ENCODE peak calls at places on chromosomes 1 and 21, in four cellular contexts. A is Peyer's patch, L is IMR-90, R is neural progenitor cell. T is an unnamed sample. For H3K27me3, the result is how much of the 10 kb centered on the place peaks cover.

GRCh38 chr1:180228648-180229482 is 1.2 kb upstream of the LHX4 start:
- DNase-seq in A (no peak), L (no peak), R (peak), T (no peak)

GRCh38 chr1:242877229-242877628 is 352.7 kb upstream of the PLD5 start:
- DNase-seq in R (no peak), A (no peak), L (no peak), T (no peak)

GRCh38 chr1:2528966-2529750 is 905 bp downstream of the HES5 start:
- DNase-seq in L (no peak), R (peak), A (no peak), T (no peak)

GRCh38 chr1:163168053-163168452 is 34.7 kb downstream of the RGS5 start:
- DNase-seq in R (no peak), A (no peak), L (peak), T (peak)

GRCh38 chr1:29379438-29380073 is 143.2 kb downstream of the PTPRU start:
- DNase-seq in R (peak), A (no peak), L (peak), T (no peak)

GRCh38 chr1:151108331-151108730 is 37.8 kb downstream of the GABPB2 start:
- DNase-seq in A (no peak), L (no peak), R (no peak), T (no peak)

GRCh38 chr1:228317891-228318810 is 88.5 kb downstream of the TRIM11 start:
- DNase-seq in A (no peak), L (no peak), R (no peak), T (no peak)

GRCh38 chr1:72869441-72869840 is 587.1 kb upstream of the NEGR1 start:
- DNase-seq in A (no peak), L (no peak), R (no peak), T (no peak)

GRCh38 chr1:162219461-162219860 is 150.0 kb downstream of the NOS1AP start:
- DNase-seq in L (no peak), A (no peak), R (no peak), T (no peak)

GRCh38 chr1:186304982-186305949 is 69.8 kb downstream of the TPR start:
- DNase-seq in A (no peak), R (peak), L (peak), T (no peak)

GRCh38 chr1:61237659-61238370 is 155.5 kb downstream of the NFIA start:
- DNase-seq in R (no peak), L (no peak), A (no peak), T (no peak)

GRCh38 chr1:191140038-191140437 is 662.4 kb upstream of the BRINP3 start:
- DNase-seq in A (no peak), R (no peak), L (no peak), T (no peak)

GRCh38 chr1:25675729-25676476 is 59.3 kb downstream of the MAN1C1 start:
- DNase-seq in A (peak), R (no peak), L (no peak), T (no peak)

GRCh38 chr1:10754571-10755329 is 41.7 kb downstream of the CASZ1 start:
- DNase-seq in L (peak), A (no peak), R (no peak), T (no peak)

GRCh38 chr1:7650801-7651200 is 120.3 kb upstream of the VAMP3 start:
- DNase-seq in L (no peak), A (no peak), R (peak), T (no peak)

GRCh38 chr1:32249831-32250525 is 1.1 kb upstream of the LCK start:
- DNase-seq in A (peak), L (peak), R (no peak), T (no peak)

GRCh38 chr1:243728192-243728570 is 121.9 kb downstream of the AKT3 start:
- DNase-seq in L (no peak), A (no peak), R (no peak), T (no peak)

GRCh38 chr1:161427733-161428516 is 60.2 kb upstream of the CFAP126 start:
- DNase-seq in R (peak), L (peak), A (no peak), T (no peak)

GRCh38 chr1:240712014-240712731 is 100.2 kb upstream of the GREM2 start:
- DNase-seq in A (no peak), L (peak), R (no peak), T (peak)

GRCh38 chr1:154943649-154944421 is 7.3 kb upstream of the PMVK start:
- DNase-seq in A (peak), L (peak), R (peak), T (no peak)

GRCh38 chr1:17030186-17030585 is 18.5 kb upstream of the ATP13A2 start:
- DNase-seq in L (no peak), R (no peak), A (no peak), T (no peak)

GRCh38 chr1:6447016-6447817 is 18.8 kb downstream of the TNFRSF25 start:
- DNase-seq in L (no peak), R (peak), A (no peak), T (no peak)

GRCh38 chr1:6447818-6448748 is 17.9 kb downstream of the TNFRSF25 start:
- DNase-seq in R (peak), L (no peak), A (peak), T (no peak)

GRCh38 chr1:6450943-6451373 is 15.0 kb downstream of the TNFRSF25 start:
- DNase-seq in R (no peak), A (no peak), L (no peak), T (no peak)

GRCh38 chr1:6448749-6449631 is 17.0 kb downstream of the TNFRSF25 start:
- DNase-seq in R (peak), L (no peak), A (no peak), T (no peak)

GRCh38 chr1:6450005-6450450 is 15.9 kb downstream of the TNFRSF25 start:
- DNase-seq in L (no peak), R (no peak), A (no peak), T (no peak)
- H3K27me3 ChIP-seq in L (half or more), R (under half), A (under half), T (under half)

GRCh38 chr1:5976231-5976630 is 16.0 kb downstream of the NPHP4 start:
- DNase-seq in A (no peak), R (no peak), L (no peak), T (no peak)

GRCh38 chr1:5975133-5975880 is 16.9 kb downstream of the NPHP4 start:
- DNase-seq in A (no peak), L (peak), R (peak), T (no peak)

GRCh38 chr1:5977494-5978444 is 14.5 kb downstream of the NPHP4 start:
- DNase-seq in R (no peak), L (no peak), A (no peak), T (no peak)

GRCh38 chr1:5978452-5978851 is 13.8 kb downstream of the NPHP4 start:
- DNase-seq in R (no peak), L (peak), A (no peak), T (no peak)

GRCh38 chr1:5976726-5977493 is 15.3 kb downstream of the NPHP4 start:
- DNase-seq in A (no peak), L (no peak), R (no peak), T (no peak)
- H3K27me3 ChIP-seq in A (under half), L (under half), R (under half), T (under half)

GRCh38 chr1:46450160-46450517 is 39.5 kb upstream of the DMBX1 start:
- DNase-seq in R (no peak), L (no peak), A (no peak), T (no peak)
- H3K27me3 ChIP-seq in R (half or more), L (half or more), A (under half), T (under half)

DNA sequence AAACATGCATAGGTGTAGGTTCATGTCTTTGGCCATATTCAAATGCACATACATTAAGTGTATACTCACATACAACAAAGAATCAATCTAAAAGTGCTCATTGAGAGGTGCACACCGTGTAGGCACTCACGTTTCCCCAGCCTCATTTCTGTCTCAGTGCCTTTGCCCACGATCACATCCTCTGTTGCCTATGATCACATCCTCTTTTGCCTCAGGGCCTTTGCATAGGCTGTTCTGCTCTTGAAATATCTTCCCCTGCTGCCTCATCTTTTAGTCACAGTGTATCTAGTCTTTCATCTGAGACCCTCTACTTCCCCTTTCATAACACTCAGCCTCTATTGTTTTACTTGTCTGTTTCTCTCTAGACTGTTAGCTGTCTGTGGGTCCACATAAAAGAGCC is 69.3 kb downstream of the FOXD2 start:
- DNase-seq in L (no peak), R (no peak), A (no peak), T (no peak)
- H3K27me3 ChIP-seq in L (under half), R (half or more), A (under half), T (under half)

GRCh38 chr1:31231802-31232201 is 7.9 kb downstream of the NKAIN1 start:
- DNase-seq in R (no peak), L (no peak), A (no peak), T (no peak)

GRCh38 chr1:31234870-31235269 is 4.8 kb downstream of the NKAIN1 start:
- DNase-seq in L (no peak), R (no peak), A (no peak), T (no peak)

GRCh38 chr1:31232689-31233088 is 7.0 kb downstream of the NKAIN1 start:
- DNase-seq in L (no peak), R (no peak), A (no peak), T (no peak)

GRCh38 chr1:31230378-31230777 is 9.3 kb downstream of the NKAIN1 start:
- DNase-seq in R (no peak), A (no peak), L (no peak), T (no peak)

GRCh38 chr1:31234309-31234708 is 5.4 kb downstream of the NKAIN1 start:
- DNase-seq in L (no peak), A (no peak), R (no peak), T (no peak)
- H3K27me3 ChIP-seq in L (half or more), A (under half), R (under half), T (under half)

GRCh38 chr1:14362331-14362730 is 236.2 kb upstream of the KAZN start:
- DNase-seq in R (no peak), L (no peak), A (no peak), T (no peak)
- H3K27me3 ChIP-seq in R (under half), L (under half), A (under half), T (under half)

DNA sequence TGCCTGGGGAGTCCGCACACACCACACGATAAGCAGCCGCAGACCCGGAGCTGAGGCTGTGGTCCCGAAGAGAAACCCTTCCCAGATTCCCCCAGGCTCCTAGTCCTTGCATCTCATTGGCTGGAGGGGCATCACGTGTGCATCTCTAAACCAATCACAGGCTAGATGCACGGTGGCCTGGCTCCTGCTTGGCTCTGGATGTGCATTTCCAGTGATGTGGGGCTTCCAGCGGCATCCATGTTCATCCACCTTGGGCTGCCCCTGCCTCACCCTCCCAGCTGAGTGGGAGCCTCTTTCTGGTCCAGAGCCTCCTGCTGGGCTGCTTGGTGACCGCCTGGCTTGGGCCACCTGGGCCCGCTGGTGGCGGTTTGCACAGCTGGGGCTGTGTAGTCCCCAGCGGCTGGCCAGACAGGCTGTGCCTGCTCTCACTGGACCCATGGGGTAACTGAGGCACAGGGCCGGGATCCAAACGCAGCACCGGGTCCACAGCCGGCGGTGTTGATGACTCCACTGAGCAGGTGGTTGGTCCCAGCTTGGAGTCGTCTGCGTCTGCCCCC is 41.1 kb downstream of the COL6A1 start:
- DNase-seq in R (no peak), L (no peak), A (no peak), T (no peak)
- H3K27me3 ChIP-seq in R (under half), L (under half), A (under half), T (under half)

GRCh38 chr1:3707939-3708328 is 44.3 kb upstream of the CCDC27 start:
- DNase-seq in L (no peak), A (no peak), R (no peak), T (no peak)
- H3K27me3 ChIP-seq in L (half or more), A (under half), R (under half), T (under half)

GRCh38 chr1:230264342-230264741 is 161.8 kb downstream of the PGBD5 start:
- DNase-seq in L (no peak), R (no peak), A (no peak), T (no peak)
- H3K27me3 ChIP-seq in L (under half), R (under half), A (under half), T (under half)

DNA sequence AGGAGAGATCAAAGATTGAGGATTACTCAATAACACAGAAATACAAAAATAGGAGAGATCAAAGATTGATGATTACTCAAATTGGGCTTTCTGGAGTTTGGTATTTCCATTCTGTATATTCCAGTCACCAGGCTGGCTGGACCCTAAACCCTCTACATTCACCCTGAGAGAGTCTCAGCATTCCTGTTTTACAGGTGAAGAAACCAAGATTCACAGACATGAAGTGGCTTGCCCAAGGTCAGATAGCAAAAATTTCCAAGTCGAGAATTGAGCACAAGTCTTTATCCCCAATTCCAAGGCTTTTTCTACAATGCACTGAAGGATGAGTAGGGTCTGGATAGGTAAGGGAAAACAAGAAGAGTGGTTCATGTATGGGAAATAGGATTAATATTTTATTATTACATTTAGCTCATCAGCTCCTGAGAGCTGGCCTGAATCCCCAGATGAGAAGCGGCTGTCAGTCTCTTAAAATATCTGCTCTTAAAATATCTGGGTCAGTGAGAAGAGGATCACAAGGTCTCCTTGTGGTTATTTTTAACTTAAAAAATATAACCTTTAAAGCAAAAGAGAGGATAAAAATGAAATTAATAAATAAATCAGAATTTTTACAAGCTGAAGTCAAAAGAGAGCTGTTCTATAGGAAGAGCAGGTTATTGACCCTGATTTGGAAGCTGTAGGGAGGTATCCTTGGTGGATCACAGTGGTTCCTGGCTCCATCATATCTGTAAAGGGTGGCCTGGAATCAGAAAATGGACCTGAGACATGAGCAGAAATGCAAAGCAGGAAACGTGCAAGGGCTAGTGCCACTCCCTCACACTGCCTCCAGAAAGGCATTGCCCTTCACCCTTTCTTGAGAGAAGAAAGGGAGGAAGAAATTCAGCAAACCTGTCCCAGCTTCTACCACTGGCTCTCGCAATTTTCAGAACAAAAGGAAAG is 29.1 kb upstream of the SEC16B start:
- DNase-seq in R (no peak), L (no peak), A (no peak), T (no peak)
- H3K27me3 ChIP-seq in R (under half), L (under half), A (under half), T (under half)

T was measured in BJ.